ENCODE peak calls at places on chromosomes 4 and X, in five cellular contexts. S is cardiac muscle cell; N is effector memory CD4-positive, alpha-beta T cell; I is fibroblast of lung; J is GM23248. X is an unnamed sample.

GRCh38 chr4:108540536-108540935 is 79.8 kb upstream of the RPL34 start:
- DNase-seq in S (no peak), N (no peak), I (no peak), J (no peak), X (no peak)

GRCh38 chr4:100095729-100096595 is 94.3 kb downstream of the DDIT4L start:
- DNase-seq in S (peak; percentile 71), N (peak; percentile 8), I (peak; percentile 67), J (peak; percentile 91), X (peak; percentile 19)

GRCh38 chr4:1590244-1590643 is 93.9 kb downstream of the FAM53A start:
- DNase-seq in S (no peak), N (no peak), I (no peak), J (no peak), X (no peak)

GRCh38 chrX:120270567-120270966 is 20.0 kb downstream of the ZBTB33 start:
- DNase-seq in S (peak; percentile 6), N (no peak), I (no peak), J (no peak), X (no peak)

GRCh38 chr4:21949073-21949457 is 493 bp upstream of the KCNIP4 start:
- DNase-seq in S (peak; percentile 28), N (no peak), I (peak; percentile 6), J (peak; percentile 33), X (no peak)

GRCh38 chr4:147076179-147076578 is 130.5 kb upstream of the TTC29 start:
- DNase-seq in S (peak; percentile 45), N (no peak), I (peak; percentile 19), J (no peak), X (no peak)

GRCh38 chr4:168674869-168675268 is 178.0 kb downstream of the PALLD start:
- DNase-seq in S (no peak), N (no peak), I (no peak), J (no peak), X (no peak)

GRCh38 chr4:58560736-58561135 is 1450.6 kb upstream of the IGFBP7 start:
- DNase-seq in S (no peak), N (no peak), I (no peak), J (no peak), X (no peak)

GRCh38 chrX:2449135-2449886 is 51.5 kb downstream of the DHRSX start:
- DNase-seq in S (no peak), N (no peak), I (no peak), J (no peak), X (no peak)

GRCh38 chr4:140094701-140095420 is 59.1 kb downstream of the MAML3 start:
- DNase-seq in S (no peak), N (no peak), I (peak; percentile 67), J (no peak), X (peak; percentile 81)

GRCh38 chrX:18471296-18471695 is 45.9 kb downstream of the CDKL5 start:
- DNase-seq in S (no peak), N (no peak), I (no peak), J (no peak), X (no peak)

GRCh38 chrX:104432321-104432720 is 133.7 kb upstream of the IL1RAPL2 start:
- DNase-seq in S (no peak), N (no peak), I (no peak), J (no peak), X (no peak)

GRCh38 chrX:95059909-95060308 is 1385.9 kb downstream of the FAM133A start:
- DNase-seq in S (no peak), N (no peak), I (no peak), J (peak; percentile 18), X (no peak)

GRCh38 chr4:108255203-108255747 is 86.5 kb upstream of the LEF1 start:
- DNase-seq in S (peak; percentile 6), N (no peak), I (no peak), J (no peak), X (no peak)

GRCh38 chr4:3834921-3835521 is 68.8 kb downstream of the ADRA2C start:
- DNase-seq in S (no peak), N (no peak), I (no peak), J (no peak), X (no peak)

GRCh38 chr4:5395781-5396180 is 312.6 kb downstream of the EVC2 start:
- DNase-seq in S (no peak), N (no peak), I (no peak), J (no peak), X (no peak)

GRCh38 chrX:42484233-42484632 is 293.7 kb downstream of the PPP1R2C start:
- DNase-seq in S (no peak), N (no peak), I (no peak), J (no peak), X (no peak)

GRCh38 chrX:153935326-153935851 is 552 bp upstream of the NAA10 start:
- DNase-seq in S (no peak), N (no peak), I (no peak), J (no peak), X (no peak)

GRCh38 chr4:115780268-115780667 is 666.8 kb upstream of the NDST4 start:
- DNase-seq in S (no peak), N (no peak), I (no peak), J (no peak), X (no peak)

GRCh38 chrX:30141966-30142365 is 73.4 kb upstream of the MAGEB2 start:
- DNase-seq in S (peak; percentile 81), N (no peak), I (peak; percentile 59), J (peak; percentile 52), X (no peak)

GRCh38 chr4:164012396-164013027 is 518.0 kb downstream of the TMA16 start:
- DNase-seq in S (peak; percentile 71), N (no peak), I (peak; percentile 70), J (no peak), X (no peak)

GRCh38 chr4:162229670-162230069 is 65.9 kb upstream of the FSTL5 start:
- DNase-seq in S (no peak), N (no peak), I (no peak), J (no peak), X (no peak)

GRCh38 chrX:22952011-22952410 is 47.7 kb upstream of the DDX53 start:
- DNase-seq in S (peak; percentile 25), N (no peak), I (peak; percentile 56), J (no peak), X (no peak)

GRCh38 chr4:115128037-115128436 is 14.6 kb upstream of the NDST4 start:
- DNase-seq in S (no peak), N (no peak), I (no peak), J (no peak), X (no peak)

GRCh38 chrX:152819732-152820131 is 10.8 kb downstream of the CETN2 start:
- DNase-seq in S (no peak), N (no peak), I (peak; percentile 32), J (peak; percentile 75), X (no peak)

GRCh38 chr4:8874003-8874895 is 2.6 kb upstream of the HMX1 start:
- DNase-seq in S (no peak), N (no peak), I (no peak), J (no peak), X (no peak)

GRCh38 chr4:53365121-53365485 is 758 bp downstream of the SCFD2 start:
- DNase-seq in S (peak; percentile 14), N (no peak), I (no peak), J (peak; percentile 59), X (peak; percentile 4)

GRCh38 chr4:40179360-40179759 is 17.5 kb upstream of the RHOH start:
- DNase-seq in S (no peak), N (no peak), I (no peak), J (no peak), X (no peak)
- H3K4me1 ChIP-seq in S (no peaks in the 10 kb centered on the region), N (peaks cover 2% of the 10 kb centered on the region), I (no peaks in the 10 kb centered on the region), J (peaks cover 21% of the 10 kb centered on the region), X (peaks cover 8% of the 10 kb centered on the region)

GRCh38 chrX:115906881-115907280 is 263.7 kb upstream of the AGTR2 start:
- DNase-seq in S (no peak), N (no peak), I (no peak), J (no peak), X (no peak)

GRCh38 chrX:115902995-115903394 is 267.5 kb upstream of the AGTR2 start:
- DNase-seq in S (no peak), N (no peak), I (no peak), J (no peak), X (no peak)

GRCh38 chrX:115901241-115901640 is 269.3 kb upstream of the AGTR2 start:
- DNase-seq in S (no peak), N (no peak), I (no peak), J (no peak), X (no peak)

GRCh38 chrX:115909017-115909416 is 261.5 kb upstream of the AGTR2 start:
- DNase-seq in S (no peak), N (no peak), I (no peak), J (no peak), X (no peak)

GRCh38 chrX:115906276-115906675 is 264.3 kb upstream of the AGTR2 start:
- DNase-seq in S (no peak), N (no peak), I (no peak), J (no peak), X (no peak)
- H3K27ac ChIP-seq in S (no peak overlapping the region), N (no peak overlapping the region), I (no peak overlapping the region), J (no peak overlapping the region), X (no peak overlapping the region)

GRCh38 chrX:55758033-55758432 is 40.5 kb downstream of the RRAGB start:
- DNase-seq in S (no peak), N (no peak), I (peak; percentile 56), J (no peak), X (no peak)
- H3K36me3 ChIP-seq in S (peaks cover 9% of the 10 kb centered on the region), N (no peaks in the 10 kb centered on the region), I (no peaks in the 10 kb centered on the region), J (no peaks in the 10 kb centered on the region), X (no peaks in the 10 kb centered on the region)

DNA sequence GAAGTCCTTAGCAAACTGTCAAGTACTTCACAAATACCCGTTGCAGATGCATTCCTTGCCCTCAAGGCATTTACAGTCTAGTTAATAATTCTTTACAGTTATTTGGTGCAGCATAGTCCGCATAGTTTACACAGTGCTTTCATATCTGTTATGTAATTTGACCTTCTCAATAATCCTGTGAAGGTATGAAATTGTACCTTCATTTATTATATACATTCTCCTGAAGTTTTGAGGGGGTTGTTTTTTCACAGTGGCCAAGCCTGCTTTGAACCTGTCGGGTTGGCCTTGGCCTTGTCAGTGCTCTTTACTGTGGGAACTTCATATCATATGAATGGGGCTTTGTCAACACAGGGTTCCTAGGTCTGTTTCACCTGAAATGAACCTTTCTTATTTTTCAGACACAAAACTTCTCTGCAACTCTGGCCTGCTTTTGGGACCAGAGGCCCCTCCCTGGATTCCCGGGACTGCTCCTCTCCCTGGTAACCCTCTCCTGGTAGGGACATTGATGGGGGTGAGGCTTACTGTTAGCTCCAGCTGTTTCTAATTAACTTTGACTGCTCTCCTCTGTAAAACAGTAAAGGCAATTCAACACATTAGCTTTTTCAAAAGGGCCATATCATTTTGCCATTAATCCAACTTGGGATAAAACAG is 9.1 kb downstream of the IGFBP7 start:
- DNase-seq in S (no peak), N (no peak), I (no peak), J (peak; percentile 40), X (no peak)
- H3K4me1 ChIP-seq in S (peaks cover 37% of the 10 kb centered on the region), N (no peaks in the 10 kb centered on the region), I (peaks cover 28% of the 10 kb centered on the region), J (peaks cover 79% of the 10 kb centered on the region), X (no peaks in the 10 kb centered on the region)